ENCODE peak calls at places on chromosomes 12 and 14, in four cellular contexts. One of them, this sample, is unnamed. For H3K9me3, the result is how much of the 10 kb centered on the place peaks cover.

GRCh38 chr12:111256629-111257434 is 112.1 kb downstream of the PHETA1 start:
- DNase-seq in adrenal gland: no peak
- DNase-seq in aorta: no peak
- DNase-seq in A549: no peak
- DNase-seq in this sample: no peak

GRCh38 chr14:22472935-22473854 is 115.8 kb downstream of the DAD1 start:
- DNase-seq in adrenal gland: peak
- DNase-seq in aorta: no peak
- DNase-seq in A549: peak
- DNase-seq in this sample: no peak

GRCh38 chr12:105764216-105764835 is 374.4 kb downstream of the NUAK1 start:
- DNase-seq in adrenal gland: no peak
- DNase-seq in aorta: no peak
- DNase-seq in A549: no peak
- DNase-seq in this sample: peak

GRCh38 chr14:84144166-84144565 is 1385.8 kb upstream of the FLRT2 start:
- DNase-seq in adrenal gland: no peak
- DNase-seq in aorta: no peak
- DNase-seq in A549: no peak
- DNase-seq in this sample: peak

GRCh38 chr12:29562167-29562776 is 64.8 kb upstream of the OVCH1 start:
- DNase-seq in adrenal gland: peak
- DNase-seq in aorta: peak
- DNase-seq in A549: no peak
- DNase-seq in this sample: peak

GRCh38 chr12:47085815-47086252 is 6.1 kb upstream of the AMIGO2 start:
- DNase-seq in adrenal gland: no peak
- DNase-seq in aorta: no peak
- DNase-seq in A549: peak
- DNase-seq in this sample: peak

GRCh38 chr12:47741340-47741703 is 16.0 kb upstream of the ENDOU start:
- DNase-seq in adrenal gland: peak
- DNase-seq in aorta: peak
- DNase-seq in A549: no peak
- DNase-seq in this sample: peak

GRCh38 chr14:51022769-51023168 is 72.1 kb downstream of the TRIM9 start:
- DNase-seq in adrenal gland: no peak
- DNase-seq in aorta: no peak
- DNase-seq in A549: no peak
- DNase-seq in this sample: no peak

GRCh38 chr12:126899926-126900792 is 1366.8 kb upstream of the TMEM132C start:
- DNase-seq in adrenal gland: no peak
- DNase-seq in aorta: no peak
- DNase-seq in A549: no peak
- DNase-seq in this sample: no peak

GRCh38 chr14:32136027-32136825 is 59.1 kb downstream of the ARHGAP5 start:
- DNase-seq in adrenal gland: no peak
- DNase-seq in aorta: no peak
- DNase-seq in A549: peak
- DNase-seq in this sample: no peak

GRCh38 chr14:35366048-35366428 is 38.5 kb downstream of the NFKBIA start:
- DNase-seq in adrenal gland: peak
- DNase-seq in aorta: peak
- DNase-seq in A549: no peak
- DNase-seq in this sample: peak

GRCh38 chr12:113242018-113242418 is 20.8 kb downstream of the TPCN1 start:
- DNase-seq in adrenal gland: no peak
- DNase-seq in aorta: no peak
- DNase-seq in A549: no peak
- DNase-seq in this sample: no peak

GRCh38 chr14:69879175-69880047 is at the start of gene SMOC1:
- DNase-seq in adrenal gland: peak
- DNase-seq in aorta: no peak
- DNase-seq in A549: peak
- DNase-seq in this sample: peak

DNA sequence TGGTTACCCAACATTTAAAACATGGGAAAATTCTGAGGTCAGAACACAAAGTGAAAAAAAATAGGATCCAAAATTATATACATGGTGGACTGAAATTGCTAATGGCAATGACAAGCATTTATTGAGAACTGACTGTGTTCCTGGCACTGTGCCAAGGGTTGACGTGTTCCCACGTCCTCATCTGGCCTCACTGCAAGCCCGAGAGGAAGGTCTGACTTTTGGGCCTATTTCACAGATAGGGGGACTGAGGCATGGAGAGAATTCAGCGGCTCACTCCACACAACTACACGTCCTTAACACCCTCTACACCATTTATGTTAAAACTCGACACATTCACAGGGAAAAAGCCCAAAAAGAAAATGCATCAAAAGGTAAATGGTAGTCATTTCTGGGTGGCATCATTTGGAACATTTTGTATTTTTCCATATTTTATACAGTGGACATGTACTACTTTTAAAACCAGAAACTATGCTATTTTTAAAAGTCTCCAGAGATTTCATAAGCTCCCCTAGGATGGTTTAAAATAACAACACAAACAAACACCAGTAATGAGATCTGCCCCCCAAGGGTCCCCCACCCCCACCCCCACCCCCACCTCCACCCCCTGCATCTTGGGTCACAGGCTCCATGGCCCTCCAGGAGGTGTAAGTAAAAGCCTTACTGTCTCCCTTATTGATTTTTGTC is 27.7 kb downstream of the CLMN start:
- DNase-seq in adrenal gland: peak
- DNase-seq in aorta: peak
- DNase-seq in A549: peak
- DNase-seq in this sample: peak
- H3K27ac ChIP-seq in adrenal gland: no peak
- H3K27ac ChIP-seq in aorta: no peak
- H3K27ac ChIP-seq in A549: peak
- H3K27ac ChIP-seq in this sample: no peak

DNA sequence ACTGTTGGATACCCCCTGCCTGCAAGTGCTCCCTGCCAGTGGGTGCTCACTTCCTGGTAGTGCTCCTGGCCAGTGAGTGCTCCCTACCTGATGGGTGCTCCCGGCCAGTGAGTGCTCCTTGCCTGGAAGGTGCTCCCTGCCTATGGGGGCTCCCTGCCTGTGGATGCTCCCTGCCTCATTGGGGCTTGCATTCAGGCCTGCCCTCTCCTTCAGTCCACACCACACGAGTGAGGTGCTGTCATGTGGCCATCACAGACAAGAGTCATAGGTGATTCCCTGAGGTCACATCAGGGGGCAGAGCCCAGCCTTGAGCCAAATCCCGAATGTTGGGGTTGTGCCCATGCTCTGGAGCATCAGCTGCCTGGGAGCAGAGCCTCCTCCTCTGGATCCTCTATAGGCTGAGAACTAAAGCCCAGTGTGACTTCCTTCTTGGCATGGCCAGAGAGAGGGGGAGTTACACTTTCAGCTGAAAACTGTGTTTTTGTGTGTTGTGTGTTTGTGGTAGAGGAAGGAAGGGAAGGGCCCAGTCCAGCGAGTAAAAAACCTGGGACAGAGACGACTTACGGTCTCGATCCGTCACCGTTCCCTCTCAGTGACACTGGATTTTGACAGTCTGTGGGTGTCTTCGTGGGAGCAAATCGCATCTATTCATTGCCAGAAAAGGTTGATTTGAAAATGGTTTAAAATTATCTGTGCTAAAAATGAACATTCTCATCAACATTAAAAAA is 136.0 kb downstream of the ADGRD1 start:
- DNase-seq in adrenal gland: peak
- DNase-seq in aorta: peak
- DNase-seq in A549: no peak
- DNase-seq in this sample: no peak
- H3K9me3 ChIP-seq in adrenal gland: under half
- H3K9me3 ChIP-seq in aorta: under half
- H3K9me3 ChIP-seq in A549: under half
- H3K9me3 ChIP-seq in this sample: under half

GRCh38 chr12:88113871-88114270 is 28.0 kb downstream of the CEP290 start:
- DNase-seq in adrenal gland: no peak
- DNase-seq in aorta: no peak
- DNase-seq in A549: no peak
- DNase-seq in this sample: peak
- H3K27ac ChIP-seq in adrenal gland: no peak
- H3K27ac ChIP-seq in aorta: no peak
- H3K27ac ChIP-seq in A549: no peak
- H3K27ac ChIP-seq in this sample: no peak

DNA sequence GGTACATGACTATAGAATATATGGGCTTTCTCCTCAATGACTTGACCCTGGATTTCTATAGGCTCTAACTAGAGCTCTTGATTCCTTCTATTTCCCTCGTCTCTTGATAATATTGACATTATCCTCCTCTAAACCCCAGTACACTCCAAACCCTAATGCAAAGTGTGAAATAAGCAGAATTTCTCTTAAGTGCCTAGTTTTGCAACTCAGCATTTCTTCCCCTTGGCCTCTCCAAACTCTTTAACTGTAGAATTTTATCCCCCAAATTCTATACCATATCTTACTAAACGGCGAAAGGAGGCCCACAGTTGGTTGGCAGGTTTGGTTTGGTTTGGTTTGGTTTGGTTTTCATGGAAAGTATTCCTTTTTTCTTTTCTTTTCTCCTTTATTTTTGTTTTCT is 498.7 kb downstream of the CCER1 start:
- DNase-seq in adrenal gland: no peak
- DNase-seq in aorta: no peak
- DNase-seq in A549: no peak
- DNase-seq in this sample: no peak
- H3K9me3 ChIP-seq in adrenal gland: under half
- H3K9me3 ChIP-seq in aorta: under half
- H3K9me3 ChIP-seq in A549: under half
- H3K9me3 ChIP-seq in this sample: under half

GRCh38 chr12:99771659-99772058 is 124.1 kb downstream of the GARIN6 start:
- DNase-seq in adrenal gland: no peak
- DNase-seq in aorta: no peak
- DNase-seq in A549: no peak
- DNase-seq in this sample: no peak
- H3K27ac ChIP-seq in adrenal gland: no peak
- H3K27ac ChIP-seq in aorta: no peak
- H3K27ac ChIP-seq in A549: no peak
- H3K27ac ChIP-seq in this sample: no peak

DNA sequence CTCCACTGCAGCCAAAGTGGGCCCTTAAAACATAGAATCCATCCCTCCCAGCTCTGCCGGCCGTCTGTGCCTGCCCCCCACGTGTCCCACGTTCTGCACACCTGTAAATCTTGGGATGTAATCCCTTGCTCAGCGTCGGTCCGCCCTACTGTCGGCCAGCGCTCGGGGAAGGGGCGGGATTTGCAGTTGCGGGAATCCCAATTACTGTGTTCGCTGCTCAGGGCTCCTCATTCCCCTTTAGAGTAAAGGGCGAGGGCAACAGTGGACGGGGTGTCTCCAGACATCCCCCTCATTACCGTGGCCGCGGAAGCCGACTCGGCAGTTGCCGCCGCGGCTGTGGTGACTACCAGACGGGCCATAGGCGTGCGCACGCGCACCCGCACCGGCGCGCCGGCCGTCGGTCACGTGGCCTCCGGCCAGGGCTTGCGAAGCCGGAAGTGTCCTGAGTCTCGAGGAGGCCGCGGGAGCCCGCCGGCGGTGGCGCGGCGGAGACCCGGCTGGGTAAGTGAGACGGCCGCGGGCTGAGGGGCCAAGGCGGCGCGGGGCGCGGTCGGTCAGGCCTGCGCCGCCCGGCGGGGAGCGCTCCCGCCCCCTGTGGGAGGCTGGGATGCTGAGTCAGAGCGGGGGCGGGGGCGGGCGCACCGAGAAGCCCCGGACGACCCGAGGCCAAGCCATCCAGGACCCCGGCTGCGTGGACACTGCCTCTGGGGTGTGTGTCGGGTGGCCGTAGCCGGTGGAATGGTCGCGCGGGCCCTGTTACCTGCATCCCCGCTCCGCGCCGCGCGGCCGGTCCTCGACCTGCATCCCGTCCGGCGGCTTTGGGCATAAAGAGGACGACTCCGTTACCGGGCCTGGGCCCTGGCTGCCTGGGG is at the start of gene TBK1:
- DNase-seq in adrenal gland: peak
- DNase-seq in aorta: peak
- DNase-seq in A549: peak
- DNase-seq in this sample: peak
- H3K9me3 ChIP-seq in adrenal gland: under half
- H3K9me3 ChIP-seq in aorta: under half
- H3K9me3 ChIP-seq in A549: under half
- H3K9me3 ChIP-seq in this sample: under half